ENCODE peak calls at places on chromosomes 12 and 14, in four cellular contexts. C is PC-3, E is neural progenitor cell, X is GM23248. R is an unnamed sample.
A peak's percentile ranks its signal among the peaks of the same experiment; 100 is the strongest.

GRCh38 chr12:95335948-95336347 is 118.3 kb downstream of the VEZT start:
- DNase-seq in C (peak; percentile 30), E (no peak), X (no peak), R (no peak)

GRCh38 chr12:124756151-124756550 is 107.5 kb downstream of the SCARB1 start:
- DNase-seq in C (no peak), E (no peak), X (no peak), R (no peak)

GRCh38 chr14:22313172-22313801 is 275.7 kb downstream of the DAD1 start:
- DNase-seq in C (peak; percentile 71), E (no peak), X (peak; percentile 17), R (no peak)

GRCh38 chr12:14167005-14167628 is 185.7 kb upstream of the GRIN2B start:
- DNase-seq in C (peak; percentile 73), E (peak; percentile 71), X (peak; percentile 60), R (peak; percentile 56)

GRCh38 chr12:40515041-40515825 is 177.0 kb upstream of the CNTN1 start:
- DNase-seq in C (no peak), E (peak; percentile 46), X (peak; percentile 29), R (no peak)

GRCh38 chr14:73369433-73369832 is 88.9 kb downstream of the NUMB start:
- DNase-seq in C (no peak), E (no peak), X (no peak), R (no peak)

GRCh38 chr12:20212036-20212435 is 156.3 kb upstream of the PDE3A start:
- DNase-seq in C (no peak), E (no peak), X (peak; percentile 15), R (no peak)

GRCh38 chr14:101134851-101135486 is 231.4 kb upstream of the RTL1 start:
- DNase-seq in C (no peak), E (no peak), X (no peak), R (no peak)

GRCh38 chr14:101411770-101412169 is 149.5 kb upstream of the DIO3 start:
- DNase-seq in C (no peak), E (no peak), X (no peak), R (no peak)

GRCh38 chr12:93137656-93138612 is 208.8 kb upstream of the EEA1 start:
- DNase-seq in C (peak; percentile 96), E (no peak), X (peak; percentile 95), R (no peak)

GRCh38 chr12:66239295-66239694 is 50.3 kb downstream of the IRAK3 start:
- DNase-seq in C (no peak), E (peak; percentile 50), X (no peak), R (no peak)

GRCh38 chr12:122501489-122501989 is 807 bp upstream of the ZCCHC8 start:
- DNase-seq in C (no peak), E (no peak), X (no peak), R (no peak)

GRCh38 chr14:28681681-28682080 is 84.9 kb upstream of the FOXG1 start:
- DNase-seq in C (peak; percentile 43), E (no peak), X (no peak), R (no peak)

GRCh38 chr14:33414041-33414440 is 475.4 kb downstream of the NPAS3 start:
- DNase-seq in C (peak; percentile 70), E (no peak), X (no peak), R (no peak)

GRCh38 chr14:33569844-33570716 is 380.8 kb downstream of the EGLN3 start:
- DNase-seq in C (peak; percentile 73), E (no peak), X (peak; percentile 35), R (peak; percentile 8)

GRCh38 chr14:93475471-93475870 is 44.7 kb downstream of the UNC79 start:
- DNase-seq in C (no peak), E (no peak), X (no peak), R (no peak)

GRCh38 chr14:72716471-72716870 is 177.4 kb downstream of the DPF3 start:
- DNase-seq in C (peak; percentile 13), E (no peak), X (no peak), R (no peak)

GRCh38 chr12:89384050-89384749 is 31.9 kb upstream of the DUSP6 start:
- DNase-seq in C (peak; percentile 75), E (peak; percentile 48), X (peak; percentile 91), R (no peak)

GRCh38 chr12:113860059-113860820 is 105.9 kb downstream of the RBM19 start:
- DNase-seq in C (no peak), E (peak; percentile 69), X (no peak), R (no peak)

GRCh38 chr14:70595443-70596185 is 4.8 kb downstream of the MED6 start:
- DNase-seq in C (peak; percentile 45), E (no peak), X (peak; percentile 44), R (no peak)

GRCh38 chr14:74868739-74869138 is 7.2 kb downstream of the PROX2 start:
- DNase-seq in C (no peak), E (no peak), X (no peak), R (no peak)

GRCh38 chr14:21300892-21301291 is 21.0 kb downstream of the RPGRIP1 start:
- DNase-seq in C (no peak), E (peak; percentile 77), X (peak; percentile 13), R (no peak)

GRCh38 chr14:99157246-99157645 is 114.8 kb downstream of the BCL11B start:
- DNase-seq in C (no peak), E (no peak), X (no peak), R (no peak)

GRCh38 chr12:4380332-4380731 is 820 bp upstream of the FGF23 start:
- DNase-seq in C (no peak), E (no peak), X (no peak), R (no peak)

GRCh38 chr14:99604766-99605298 is 825 bp upstream of the CCDC85C start:
- DNase-seq in C (peak; percentile 36), E (peak; percentile 82), X (peak; percentile 77), R (peak; percentile 74)

GRCh38 chr14:70987042-70987441 is 79.8 kb downstream of the PCNX1 start:
- DNase-seq in C (no peak), E (no peak), X (no peak), R (no peak)

GRCh38 chr12:122422769-122423257 is 344 bp upstream of the CLIP1 start:
- DNase-seq in C (peak; percentile 77), E (peak; percentile 64), X (peak; percentile 85), R (peak; percentile 51)

GRCh38 chr12:6533653-6534157 is 612 bp upstream of the GAPDH start:
- DNase-seq in C (peak; percentile 83), E (peak; percentile 95), X (peak; percentile 83), R (peak; percentile 90)

GRCh38 chr12:27177716-27178115 is 66.4 kb upstream of the STK38L start:
- DNase-seq in C (peak; percentile 91), E (no peak), X (peak; percentile 75), R (no peak)

GRCh38 chr12:105427883-105428282 is 97.4 kb downstream of the C12orf75 start:
- DNase-seq in C (peak; percentile 61), E (no peak), X (peak; percentile 63), R (no peak)

GRCh38 chr14:90573385-90574105 is 176.7 kb downstream of the CALM1 start:
- DNase-seq in C (no peak), E (no peak), X (no peak), R (no peak)

DNA sequence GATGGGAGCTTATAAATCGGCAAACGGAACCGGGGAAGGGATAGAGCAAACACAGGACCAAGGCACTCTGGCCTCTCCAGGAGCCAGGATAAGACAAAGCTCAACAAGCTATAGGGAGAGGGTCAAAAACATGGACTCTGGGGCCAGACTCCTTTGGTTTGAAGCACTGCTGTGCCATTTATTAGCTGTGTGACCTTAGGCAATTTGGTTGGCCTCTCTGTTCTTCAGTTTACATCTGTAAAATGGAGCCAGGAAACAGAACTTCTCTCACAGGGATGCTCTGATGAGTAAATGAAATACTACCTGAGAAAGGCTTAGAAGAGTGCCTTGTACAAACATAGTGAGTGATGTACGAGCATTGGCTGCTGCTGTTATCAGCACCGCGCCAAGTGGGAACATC is 213.3 kb upstream of the PWP1 start:
- DNase-seq in C (no peak), E (no peak), X (no peak), R (no peak)
- H3K4me1 ChIP-seq in C (no peaks in the 10 kb centered on the region), E (peaks cover 16% of the 10 kb centered on the region), X (no peaks in the 10 kb centered on the region), R (no peaks in the 10 kb centered on the region)

GRCh38 chr12:34384693-34385092 is 362.4 kb downstream of the ALG10 start:
- DNase-seq in C (no peak), E (no peak), X (no peak), R (no peak)
- H3K9me3 ChIP-seq in C (no peaks in the 10 kb centered on the region), E (peaks cover 4% of the 10 kb centered on the region), X (no peaks in the 10 kb centered on the region), R (no peaks in the 10 kb centered on the region)

GRCh38 chr12:118315821-118316220 is 56.9 kb downstream of the TAOK3 start:
- DNase-seq in C (no peak), E (no peak), X (peak; percentile 36), R (no peak)
- H3K4me1 ChIP-seq in C (peaks cover 15% of the 10 kb centered on the region), E (no peaks in the 10 kb centered on the region), X (peaks cover 22% of the 10 kb centered on the region), R (no peaks in the 10 kb centered on the region)

GRCh38 chr14:87196436-87196835 is 796.5 kb downstream of the GALC start:
- DNase-seq in C (no peak), E (no peak), X (no peak), R (no peak)
- H3K9me3 ChIP-seq in C (peaks cover 23% of the 10 kb centered on the region), E (no peaks in the 10 kb centered on the region), X (no peaks in the 10 kb centered on the region), R (no peaks in the 10 kb centered on the region)

GRCh38 chr14:35218963-35219362 is 73.2 kb upstream of the PSMA6 start:
- DNase-seq in C (no peak), E (no peak), X (no peak), R (no peak)
- H3K4me1 ChIP-seq in C (peaks cover 6% of the 10 kb centered on the region), E (peaks cover 4% of the 10 kb centered on the region), X (peaks cover 15% of the 10 kb centered on the region), R (no peaks in the 10 kb centered on the region)

GRCh38 chr14:82411373-82411772 is 877.7 kb upstream of the SEL1L start:
- DNase-seq in C (no peak), E (no peak), X (no peak), R (peak; percentile 98)

GRCh38 chr14:82414853-82415539 is 881.3 kb upstream of the SEL1L start:
- DNase-seq in C (no peak), E (no peak), X (no peak), R (no peak)

GRCh38 chr14:82410064-82410463 is 876.4 kb upstream of the SEL1L start:
- DNase-seq in C (no peak), E (no peak), X (no peak), R (no peak)

DNA sequence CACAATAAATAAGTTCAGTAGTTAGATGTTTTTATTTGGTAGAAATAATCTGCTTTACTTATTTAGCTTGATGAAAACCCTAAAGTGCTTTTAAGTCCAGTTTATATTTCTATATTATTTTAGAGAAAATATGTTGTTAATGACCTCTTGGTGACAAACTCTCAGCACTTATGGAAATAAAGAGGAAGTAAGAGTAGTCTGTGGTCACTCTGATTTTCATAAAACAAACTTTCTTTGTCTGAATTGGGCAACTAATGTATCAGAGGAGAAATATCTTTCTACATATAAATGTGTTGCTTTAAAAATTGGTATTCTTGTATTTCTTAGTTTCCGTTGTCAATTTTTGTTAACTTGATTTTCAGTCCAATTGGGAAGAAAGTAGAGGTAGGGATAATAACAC is 878.9 kb upstream of the SEL1L start:
- DNase-seq in C (no peak), E (no peak), X (no peak), R (no peak)
- H3K9me3 ChIP-seq in C (peaks cover 4% of the 10 kb centered on the region), E (no peaks in the 10 kb centered on the region), X (no peaks in the 10 kb centered on the region), R (no peaks in the 10 kb centered on the region)

GRCh38 chr12:52264435-52264825 is 10.0 kb upstream of the KRT86 start:
- DNase-seq in C (no peak), E (no peak), X (no peak), R (no peak)

GRCh38 chr12:52267699-52268098 is 6.7 kb upstream of the KRT86 start:
- DNase-seq in C (no peak), E (no peak), X (no peak), R (no peak)

GRCh38 chr12:52266514-52266913 is 7.9 kb upstream of the KRT86 start:
- DNase-seq in C (no peak), E (no peak), X (no peak), R (no peak)

GRCh38 chr12:52268212-52268611 is 6.2 kb upstream of the KRT86 start:
- DNase-seq in C (peak; percentile 25), E (no peak), X (peak; percentile 69), R (no peak)

GRCh38 chr12:52267266-52267665 is 7.2 kb upstream of the KRT86 start:
- DNase-seq in C (no peak), E (no peak), X (no peak), R (no peak)
- H3K4me1 ChIP-seq in C (no peaks in the 10 kb centered on the region), E (no peaks in the 10 kb centered on the region), X (peaks cover 10% of the 10 kb centered on the region), R (peaks cover 6% of the 10 kb centered on the region)

R was measured in HAP-1.